ENCODE peak calls at places on chromosomes 7 and 10, in ten cellular contexts. Y is right lobe of liver; S is breast epithelium; E is CD14-positive monocyte; H is CD4-positive, alpha-beta T cell; O is stomach; B is BJ; C is Caco-2; D is CD8-positive, alpha-beta T cell; V is epithelial cell of esophagus. K is an unnamed sample.

GRCh38 chr7:132354527-132354926 is 221.7 kb downstream of the PLXNA4 start:
- DNase-seq in E (no peak), V (no peak), Y (no peak), S (no peak), B (no peak), O (no peak), H (no peak), C (no peak), D (no peak), K (no peak)

GRCh38 chr10:55551603-55552002 is 750.6 kb upstream of the PCDH15 start:
- DNase-seq in B (no peak), H (no peak), C (no peak), S (no peak), E (no peak), Y (no peak), D (no peak), O (no peak), V (no peak), K (no peak)

GRCh38 chr10:125086716-125087115 is 73.6 kb downstream of the CTBP2 start:
- DNase-seq in Y (no peak), B (no peak), S (no peak), C (no peak), V (no peak), D (no peak), H (no peak), O (peak), E (no peak), K (no peak)

GRCh38 chr7:96388620-96389383 is 66.9 kb upstream of the SLC25A13 start:
- DNase-seq in B (peak), Y (no peak), E (no peak), V (peak), S (no peak), C (no peak), O (no peak), D (no peak), H (no peak), K (no peak)

GRCh38 chr10:106935978-106936451 is 228.5 kb downstream of the SORCS1 start:
- DNase-seq in E (no peak), Y (no peak), V (no peak), C (no peak), H (no peak), B (no peak), O (no peak), S (no peak), D (no peak), K (no peak)

GRCh38 chr10:18238875-18239485 is 98.8 kb downstream of the CACNB2 start:
- DNase-seq in Y (no peak), O (no peak), V (peak), E (no peak), H (no peak), D (no peak), B (no peak), C (no peak), S (no peak), K (no peak)

GRCh38 chr10:59470570-59470969 is 108.2 kb upstream of the FAM13C start:
- DNase-seq in D (no peak), S (no peak), H (no peak), B (no peak), C (no peak), E (no peak), O (no peak), V (no peak), Y (no peak), K (no peak)

GRCh38 chr10:27380929-27381358 is 123.2 kb upstream of the RAB18 start:
- DNase-seq in B (no peak), H (no peak), O (no peak), E (no peak), D (no peak), S (no peak), C (no peak), Y (no peak), V (no peak), K (no peak)

GRCh38 chr10:11160982-11161554 is 143.4 kb downstream of the CELF2 start:
- DNase-seq in Y (no peak), H (no peak), V (no peak), D (no peak), B (no peak), E (no peak), S (no peak), O (peak), C (no peak), K (no peak)

GRCh38 chr7:44216019-44216418 is 15.2 kb downstream of the YKT6 start:
- DNase-seq in D (no peak), Y (no peak), V (no peak), S (peak), B (no peak), C (peak), O (no peak), H (no peak), E (no peak), K (no peak)

GRCh38 chr7:44212581-44213184 is 11.9 kb downstream of the YKT6 start:
- DNase-seq in O (no peak), H (no peak), Y (no peak), D (no peak), B (no peak), C (peak), V (no peak), S (peak), E (peak), K (no peak)

GRCh38 chr7:44215531-44215930 is 14.8 kb downstream of the YKT6 start:
- DNase-seq in O (no peak), V (no peak), Y (no peak), D (no peak), H (no peak), B (no peak), C (peak), S (no peak), E (peak), K (no peak)

GRCh38 chr7:44213206-44213871 is 12.6 kb downstream of the YKT6 start:
- DNase-seq in E (peak), B (no peak), D (no peak), C (no peak), S (peak), O (no peak), H (no peak), Y (no peak), V (no peak), K (no peak)

DNA sequence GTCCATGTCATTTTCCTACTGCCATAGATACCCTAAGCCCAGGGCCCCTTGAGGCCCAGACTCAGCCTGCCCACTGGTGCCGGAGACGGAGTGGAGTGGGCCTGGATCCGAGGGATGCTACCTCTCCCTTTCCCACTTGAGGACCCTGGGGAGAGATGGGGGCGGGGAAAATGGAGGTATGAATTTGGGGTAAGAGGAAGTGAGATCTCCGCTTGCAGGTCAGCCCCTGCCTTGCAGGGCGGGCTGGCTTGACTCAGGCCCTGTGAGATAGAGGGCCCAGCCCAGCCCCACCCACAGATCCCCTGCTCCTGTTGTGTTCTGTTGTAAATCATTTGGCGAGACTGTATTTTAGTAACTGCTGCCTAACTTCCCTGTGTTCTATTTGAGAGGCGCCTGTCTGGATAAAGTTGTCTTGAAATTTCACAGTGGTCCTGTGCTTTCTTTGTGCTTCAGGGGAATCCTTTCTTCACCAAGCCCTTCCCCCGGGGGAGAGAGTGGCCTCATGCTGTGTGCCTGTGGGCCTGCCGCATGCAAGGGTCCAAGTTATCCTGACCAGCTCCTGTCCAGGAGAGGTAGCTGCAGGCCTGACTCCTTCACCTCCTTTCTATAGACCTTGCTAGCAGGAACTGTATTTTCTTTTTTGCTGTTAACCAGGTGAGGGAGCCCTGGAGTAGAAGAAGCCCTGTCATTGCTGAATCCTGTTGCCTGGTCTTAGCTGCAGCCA is 13.3 kb downstream of the YKT6 start:
- DNase-seq in E (no peak), Y (no peak), S (peak), O (no peak), B (no peak), D (no peak), V (peak), H (no peak), C (peak), K (no peak)
- TF ChIP-seq CTCF in E (no peak), Y (peak), S (no peak), O (no peak), B (peak), D (no peak), V (peak), H (no peak), C (peak), K (no peak)

GRCh38 chr10:119198438-119198837 is 8.9 kb upstream of the GRK5 start:
- DNase-seq in V (peak), O (no peak), B (no peak), S (no peak), H (no peak), D (no peak), C (no peak), E (no peak), Y (no peak), K (no peak)
- TF ChIP-seq CTCF in V (peak), O (no peak), B (peak), S (no peak), H (peak), D (peak), C (peak), E (no peak), Y (peak), K (peak)

GRCh38 chr10:6161913-6162312 is 40.8 kb upstream of the PFKFB3 start:
- DNase-seq in B (no peak), O (no peak), Y (no peak), C (no peak), H (no peak), V (no peak), S (no peak), D (no peak), E (no peak), K (no peak)
- TF ChIP-seq CTCF in B (no peak), O (no peak), Y (no peak), C (no peak), H (no peak), V (no peak), S (no peak), D (no peak), E (no peak), K (no peak)

GRCh38 chr7:142338633-142339501 is 81.0 kb upstream of the PRSS58 start:
- DNase-seq in C (no peak), D (no peak), E (no peak), H (no peak), B (no peak), S (no peak), O (no peak), Y (no peak), V (peak), K (no peak)
- TF ChIP-seq CTCF in C (peak), D (no peak), E (no peak), H (no peak), B (no peak), S (no peak), O (no peak), Y (no peak), V (peak), K (no peak)

GRCh38 chr10:93815304-93816091 is 57.8 kb downstream of the LGI1 start:
- DNase-seq in S (no peak), E (no peak), B (no peak), D (no peak), O (no peak), H (no peak), Y (no peak), C (peak), V (no peak), K (no peak)
- TF ChIP-seq CTCF in S (no peak), E (no peak), B (peak), D (no peak), O (no peak), H (no peak), Y (no peak), C (peak), V (no peak), K (no peak)